ENCODE peak calls at places on chromosomes 12 and 14, in seven cellular contexts. S is ascending aorta, K is substantia nigra, R is ovary, C is Peyer's patch, V is A549, X is gastrocnemius medialis. Y is an unnamed sample.

GRCh38 chr12:77837876-77838291 is 7.2 kb downstream of the NAV3 start:
- DNase-seq in S (no peak), K (no peak), R (peak), C (no peak), V (no peak), X (no peak), Y (no peak)

GRCh38 chr12:11953523-11953922 is 117.2 kb upstream of the BCL2L14 start:
- DNase-seq in S (no peak), K (no peak), R (no peak), C (no peak), V (no peak), X (no peak), Y (no peak)

GRCh38 chr14:20365928-20366327 is 22.5 kb downstream of the PARP2 start:
- DNase-seq in S (no peak), K (no peak), R (no peak), C (no peak), V (no peak), X (no peak), Y (no peak)

GRCh38 chr14:58395815-58396626 is at the start of gene TOMM20L:
- DNase-seq in S (peak), K (no peak), R (peak), C (peak), V (peak), X (peak), Y (peak)

GRCh38 chr12:22029991-22030390 is 16.0 kb upstream of the CMAS start:
- DNase-seq in S (no peak), K (no peak), R (no peak), C (no peak), V (no peak), X (no peak), Y (no peak)

GRCh38 chr12:7581046-7581445 is 77.5 kb upstream of the CD163 start:
- DNase-seq in S (no peak), K (no peak), R (no peak), C (no peak), V (no peak), X (no peak), Y (no peak)

GRCh38 chr12:100868487-100868886 is 73.9 kb downstream of the ANO4 start:
- DNase-seq in S (no peak), K (no peak), R (no peak), C (no peak), V (no peak), X (no peak), Y (no peak)

GRCh38 chr12:129162805-129163204 is 309.5 kb downstream of the GLT1D1 start:
- DNase-seq in S (no peak), K (no peak), R (no peak), C (no peak), V (no peak), X (no peak), Y (no peak)

GRCh38 chr14:60175255-60175902 is 10.2 kb upstream of the DHRS7 start:
- DNase-seq in S (no peak), K (no peak), R (no peak), C (no peak), V (no peak), X (peak), Y (no peak)

GRCh38 chr14:104576607-104577332 is 2.8 kb upstream of the C14orf180 start:
- DNase-seq in S (no peak), K (no peak), R (no peak), C (peak), V (no peak), X (no peak), Y (no peak)

GRCh38 chr12:75964150-75964549 is 67.4 kb downstream of the PHLDA1 start:
- DNase-seq in S (no peak), K (no peak), R (no peak), C (peak), V (no peak), X (no peak), Y (no peak)

GRCh38 chr14:53450871-53451270 is 297.7 kb upstream of the DDHD1 start:
- DNase-seq in S (no peak), K (no peak), R (no peak), C (no peak), V (no peak), X (no peak), Y (no peak)

GRCh38 chr14:55804198-55804553 is 224.2 kb downstream of the KTN1 start:
- DNase-seq in S (no peak), K (no peak), R (no peak), C (no peak), V (no peak), X (no peak), Y (no peak)

GRCh38 chr12:1916396-1917171 is 1.9 kb downstream of the CACNA2D4 start:
- DNase-seq in S (no peak), K (no peak), R (peak), C (peak), V (no peak), X (no peak), Y (no peak)

GRCh38 chr12:130831246-130831645 is 7.8 kb downstream of the STX2 start:
- DNase-seq in S (no peak), K (no peak), R (no peak), C (no peak), V (no peak), X (no peak), Y (no peak)

GRCh38 chr12:89801284-89801683 is 92.6 kb upstream of the ATP2B1 start:
- DNase-seq in S (no peak), K (no peak), R (no peak), C (no peak), V (no peak), X (no peak), Y (no peak)

GRCh38 chr12:67193705-67194104 is 75.5 kb upstream of the CAND1 start:
- DNase-seq in S (no peak), K (no peak), R (no peak), C (no peak), V (no peak), X (no peak), Y (no peak)

GRCh38 chr14:91681893-91682563 is 49.9 kb downstream of the CATSPERB start:
- DNase-seq in S (no peak), K (no peak), R (no peak), C (no peak), V (no peak), X (no peak), Y (no peak)

GRCh38 chr12:10718279-10718821 is 4.8 kb downstream of the YBX3 start:
- DNase-seq in S (no peak), K (no peak), R (no peak), C (no peak), V (no peak), X (peak), Y (no peak)

GRCh38 chr14:75752907-75753594 is 92.0 kb downstream of the TTLL5 start:
- DNase-seq in S (no peak), K (no peak), R (no peak), C (no peak), V (no peak), X (no peak), Y (no peak)

GRCh38 chr14:91963465-91963864 is 16.0 kb upstream of the FBLN5 start:
- DNase-seq in S (no peak), K (no peak), R (no peak), C (no peak), V (no peak), X (no peak), Y (no peak)

GRCh38 chr14:54038724-54039123 is 82.1 kb upstream of the BMP4 start:
- DNase-seq in S (no peak), K (no peak), R (no peak), C (no peak), V (no peak), X (no peak), Y (no peak)

DNA sequence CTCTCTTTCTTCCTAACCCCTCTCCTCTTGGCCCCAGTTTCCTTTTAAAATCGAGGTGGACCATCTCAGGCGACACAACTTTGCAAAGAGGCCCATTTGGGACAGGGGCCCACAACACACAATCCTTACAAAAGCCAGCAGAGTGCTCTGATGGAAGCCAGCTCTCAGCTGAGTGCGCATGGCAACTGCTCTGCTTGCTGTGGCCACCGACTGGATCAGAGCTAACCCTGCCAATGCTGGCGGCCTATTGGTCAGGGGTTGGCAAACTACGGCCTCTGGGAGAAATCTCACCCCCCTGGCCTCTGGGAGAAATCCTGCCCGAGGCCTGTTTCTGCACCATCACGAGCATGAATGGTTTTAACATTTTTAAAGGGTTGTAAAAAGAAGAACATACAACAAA is 55.0 kb downstream of the AMN start:
- DNase-seq in S (no peak), K (no peak), R (no peak), C (no peak), V (no peak), X (no peak), Y (no peak)
- H3K27ac ChIP-seq in S (no peak), K (no peak), R (no peak), C (no peak), V (no peak), X (no peak), Y (no peak)

DNA sequence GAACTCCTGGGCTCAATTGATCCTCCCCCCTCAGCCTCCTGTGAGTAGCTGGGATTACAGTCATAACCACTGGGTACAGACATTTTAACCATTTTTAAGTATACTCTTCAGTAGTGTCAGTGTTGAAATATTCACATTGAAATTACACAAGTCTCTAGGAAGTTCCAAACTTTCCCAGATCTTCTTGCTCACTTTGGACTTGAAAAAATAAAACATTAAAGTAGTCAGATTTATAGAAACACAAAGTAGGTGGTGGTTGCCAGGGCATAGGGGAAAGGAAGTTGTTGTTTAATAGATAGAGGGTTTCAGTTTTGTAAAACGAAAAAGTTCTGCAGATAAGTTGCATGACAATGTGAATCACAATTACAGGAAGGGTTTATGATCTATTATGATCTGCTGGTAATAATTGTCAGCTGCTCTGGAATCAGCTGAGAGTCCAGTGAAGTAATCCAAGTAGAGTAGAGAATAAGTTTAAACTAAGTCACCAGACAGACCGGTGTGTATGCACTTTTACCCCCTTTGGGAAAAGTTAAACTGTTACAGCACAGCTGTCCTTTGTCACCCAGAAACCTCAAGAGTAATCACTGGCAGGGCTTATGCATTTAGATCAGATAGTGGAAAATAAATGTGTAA is 27.4 kb downstream of the PCNX1 start:
- DNase-seq in S (no peak), K (no peak), R (no peak), C (no peak), V (no peak), X (no peak), Y (no peak)
- H3K27ac ChIP-seq in S (no peak), K (no peak), R (peak), C (no peak), V (no peak), X (peak), Y (no peak)

DNA sequence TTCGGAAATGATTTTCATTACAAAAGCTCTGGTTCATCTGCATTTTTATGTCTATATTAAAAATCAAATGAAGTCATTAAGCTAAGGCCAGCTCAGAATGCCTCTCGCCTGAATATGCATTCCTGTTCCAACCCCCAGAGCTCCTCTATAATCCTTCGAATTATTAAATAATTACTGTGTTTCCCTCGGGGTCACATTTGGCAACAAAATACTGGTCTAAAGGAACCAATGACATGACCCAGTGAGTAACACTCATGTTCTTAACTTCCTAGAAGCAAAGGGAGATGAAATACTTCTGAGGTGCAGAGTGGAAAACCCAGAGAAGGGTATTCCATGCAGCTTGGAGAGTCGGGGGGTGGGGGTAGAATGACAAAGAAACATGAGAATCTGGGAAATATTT is 68.3 kb downstream of the FOXN3 start:
- DNase-seq in S (no peak), K (no peak), R (no peak), C (no peak), V (no peak), X (no peak), Y (no peak)
- H3K27ac ChIP-seq in S (no peak), K (no peak), R (no peak), C (no peak), V (no peak), X (peak), Y (no peak)

DNA sequence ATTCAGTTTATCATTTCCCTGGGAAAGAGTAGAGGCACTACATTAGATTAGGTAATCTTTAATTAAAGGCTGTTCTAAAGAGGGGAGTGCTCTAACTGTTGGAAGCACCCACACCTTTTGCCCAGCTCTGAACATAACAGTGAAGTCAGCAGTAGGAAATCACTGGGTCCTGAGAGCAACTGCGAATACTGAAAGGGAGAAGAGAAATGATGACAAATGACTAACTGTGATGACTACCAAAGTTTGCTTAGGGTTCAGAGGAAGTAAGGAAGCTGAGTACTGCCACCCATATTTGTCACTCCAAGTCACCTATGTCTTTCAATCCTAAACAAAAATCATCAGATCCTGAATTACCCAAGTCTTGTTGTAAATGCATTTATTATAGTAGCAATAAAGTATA is 140.6 kb downstream of the EPS8 start:
- DNase-seq in S (no peak), K (no peak), R (no peak), C (no peak), V (no peak), X (no peak), Y (no peak)
- H3K27ac ChIP-seq in S (peak), K (no peak), R (no peak), C (no peak), V (no peak), X (no peak), Y (no peak)

DNA sequence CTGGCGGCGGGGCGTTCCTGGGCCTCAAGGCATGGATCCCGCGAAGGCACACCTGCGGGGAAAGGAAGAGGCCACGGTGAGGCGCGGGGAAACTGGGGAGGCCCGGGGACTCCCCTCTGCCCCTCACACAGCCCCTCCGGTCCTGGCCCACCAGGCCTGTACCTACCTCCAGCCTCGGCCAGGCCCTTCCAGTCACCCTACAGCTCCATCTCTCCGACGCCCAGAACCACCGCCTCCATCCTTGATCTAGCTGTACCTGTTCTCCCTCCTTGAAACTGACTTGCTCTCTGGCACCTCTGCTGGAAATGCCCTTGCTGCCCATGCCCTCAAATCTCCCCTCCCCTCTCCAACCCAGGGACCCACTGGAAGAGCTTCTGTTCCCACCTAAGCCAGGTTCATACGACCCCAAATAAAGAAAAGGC is 1.7 kb downstream of the ANKRD9 start:
- DNase-seq in S (no peak), K (no peak), R (no peak), C (no peak), V (no peak), X (no peak), Y (no peak)
- H3K27ac ChIP-seq in S (peak), K (no peak), R (no peak), C (peak), V (no peak), X (peak), Y (no peak)

GRCh38 chr14:65302571-65303184 is 109.9 kb upstream of the FUT8 start:
- DNase-seq in S (no peak), K (no peak), R (no peak), C (no peak), V (no peak), X (no peak), Y (no peak)
- H3K27ac ChIP-seq in S (no peak), K (peak), R (no peak), C (peak), V (no peak), X (no peak), Y (no peak)

GRCh38 chr12:47802312-47802711 is 17.4 kb downstream of the HDAC7 start:
- DNase-seq in S (no peak), K (no peak), R (no peak), C (no peak), V (no peak), X (no peak), Y (no peak)
- H3K27ac ChIP-seq in S (peak), K (peak), R (peak), C (no peak), V (peak), X (peak), Y (peak)

DNA sequence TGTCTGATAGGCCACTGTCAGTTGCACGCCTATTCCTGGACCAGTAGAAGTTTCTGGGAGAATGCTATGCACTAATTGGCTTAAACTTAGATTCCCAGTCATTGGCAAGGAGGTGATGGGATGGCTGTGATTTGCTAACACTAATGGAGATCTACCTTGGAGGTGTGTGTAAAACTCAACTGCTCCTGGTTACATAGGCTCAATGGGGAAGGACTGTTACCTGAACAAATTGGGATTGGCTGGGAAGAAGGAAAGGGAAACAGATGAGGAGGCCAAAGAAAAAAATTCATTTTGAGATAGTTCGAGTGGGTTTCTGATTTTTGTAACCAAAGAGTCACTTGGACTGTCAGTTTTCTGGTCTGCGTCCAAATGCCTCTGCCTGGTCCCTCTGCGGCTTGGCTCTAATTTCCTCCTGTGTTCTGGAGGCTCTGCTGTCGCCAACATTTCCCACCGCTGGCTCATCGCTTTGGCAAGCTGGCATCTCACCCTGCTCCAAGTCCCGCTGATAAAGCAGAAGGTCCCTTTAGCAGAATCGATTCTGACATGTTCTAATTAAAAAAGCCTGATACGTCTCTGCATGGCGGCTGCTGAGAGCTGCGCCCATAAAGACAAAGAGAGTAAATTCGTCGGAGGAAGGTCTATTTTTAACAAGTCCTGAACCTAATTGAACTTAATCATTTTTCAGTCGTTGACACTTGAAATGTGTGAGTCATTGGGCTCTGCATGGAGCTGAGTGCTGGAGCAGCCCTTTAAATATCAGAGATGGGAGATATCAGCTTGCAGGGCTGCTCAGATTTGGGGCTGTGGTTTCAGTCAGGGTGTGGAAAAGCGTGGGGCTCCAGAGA is 2.0 kb upstream of the CCDC63 start:
- DNase-seq in S (peak), K (no peak), R (no peak), C (no peak), V (no peak), X (no peak), Y (peak)
- H3K27ac ChIP-seq in S (peak), K (no peak), R (no peak), C (no peak), V (no peak), X (peak), Y (peak)